ENCODE peak calls at places on chromosomes 5 and 9, in ten cellular contexts. N, P, K, X, G, H, J, W, C and S are unnamed samples.

GRCh38 chr5:134245101-134245604 is 19.3 kb upstream of the PPP2CA start:
- DNase-seq in C (no peak), X (no peak), H (no peak), P (peak; percentile 73), W (peak; percentile 75), K (no peak), J (no peak), G (peak; percentile 85), N (no peak), S (no peak)

GRCh38 chr9:27426717-27427645 is 97.1 kb upstream of the IFNK start:
- DNase-seq in G (peak; percentile 9), K (no peak), C (no peak), X (no peak), P (peak; percentile 59), J (no peak), W (no peak), H (no peak), N (no peak), S (no peak)

GRCh38 chr9:20740929-20741582 is 57.0 kb downstream of the FOCAD start:
- DNase-seq in W (no peak), X (no peak), C (no peak), H (no peak), G (no peak), J (no peak), P (no peak), N (no peak), K (no peak), S (no peak)

GRCh38 chr9:79134654-79135053 is 437.1 kb upstream of the TLE4 start:
- DNase-seq in P (no peak), W (no peak), H (no peak), X (no peak), K (no peak), G (peak; percentile 37), N (no peak), J (no peak), C (no peak), S (no peak)

GRCh38 chr9:84711936-84712335 is 42.4 kb downstream of the NTRK2 start:
- DNase-seq in H (peak; percentile 30), P (peak; percentile 14), J (no peak), K (no peak), W (no peak), G (peak; percentile 1), N (no peak), C (peak; percentile 53), X (no peak), S (peak; percentile 21)

GRCh38 chr9:122261469-122261881 is 3.2 kb downstream of the RBM18 start:
- DNase-seq in H (peak; percentile 54), X (no peak), W (peak; percentile 71), N (peak; percentile 32), K (peak; percentile 35), G (peak; percentile 75), J (peak; percentile 61), P (peak; percentile 72), C (peak; percentile 61), S (peak; percentile 72)

GRCh38 chr5:32692066-32692746 is 18.9 kb upstream of the NPR3 start:
- DNase-seq in G (peak; percentile 83), N (no peak), J (no peak), P (peak; percentile 28), X (no peak), H (no peak), K (no peak), C (no peak), W (peak; percentile 60), S (no peak)

GRCh38 chr9:80664327-80665210 is 1024.8 kb downstream of the TLE1 start:
- DNase-seq in C (no peak), J (no peak), P (peak; percentile 11), K (no peak), N (no peak), X (no peak), H (no peak), W (no peak), G (peak; percentile 41), S (no peak)

GRCh38 chr5:95543017-95543705 is 11.6 kb downstream of the SKIC3 start:
- DNase-seq in N (no peak), K (no peak), J (no peak), P (no peak), W (peak; percentile 33), G (peak; percentile 17), X (no peak), H (no peak), C (no peak), S (no peak)

GRCh38 chr9:114089206-114089840 is 9.8 kb downstream of the KIF12 start:
- DNase-seq in C (no peak), H (no peak), G (no peak), N (no peak), K (no peak), X (no peak), J (no peak), W (no peak), P (no peak), S (no peak)

GRCh38 chr9:12702160-12702758 is 9.1 kb downstream of the TYRP1 start:
- DNase-seq in K (no peak), N (no peak), X (no peak), H (no peak), J (peak; percentile 9), P (peak; percentile 76), W (peak; percentile 87), C (no peak), G (peak; percentile 78), S (peak; percentile 19)

GRCh38 chr5:135211083-135211790 is 177.2 kb upstream of the PITX1 start:
- DNase-seq in H (no peak), N (no peak), G (no peak), X (no peak), W (peak; percentile 40), C (no peak), P (no peak), K (no peak), J (no peak), S (no peak)

GRCh38 chr9:18849910-18850677 is 182.9 kb downstream of the SAXO1 start:
- DNase-seq in P (no peak), W (no peak), N (no peak), H (no peak), K (no peak), G (no peak), J (no peak), C (no peak), X (no peak), S (no peak)

DNA sequence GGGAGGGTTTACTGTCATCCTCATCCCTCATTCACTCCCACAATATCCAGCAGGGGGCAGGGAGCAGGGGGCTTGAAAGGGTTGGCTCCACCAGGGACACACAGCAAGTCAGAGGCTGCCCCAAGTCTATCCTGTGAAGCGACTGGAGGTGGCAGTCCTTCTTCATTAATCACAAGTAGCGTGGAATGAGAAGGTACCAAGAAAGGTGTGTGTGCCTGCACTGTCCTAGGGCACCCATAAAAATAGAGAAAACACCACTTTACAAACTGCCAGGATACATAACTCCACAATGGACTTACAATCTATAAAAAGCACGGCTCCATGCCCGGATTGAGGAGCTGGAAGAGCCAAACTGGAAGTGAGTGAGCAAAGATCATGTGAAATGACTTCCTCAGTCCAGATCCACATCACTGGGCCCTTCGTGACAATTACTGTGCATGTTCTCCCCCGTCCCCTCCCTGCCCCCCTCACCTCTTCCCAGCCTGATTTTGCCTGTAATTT is 183.9 kb downstream of the SLIT3 start:
- DNase-seq in J (no peak), P (peak; percentile 8), N (peak; percentile 42), G (no peak), X (no peak), H (no peak), K (no peak), W (no peak), C (no peak), S (peak; percentile 12)
- TF ChIP-seq CTCF in J (peak; percentile 10), P (peak; percentile 14), N (peak; percentile 22), G (no peak), X (no peak), H (no peak), K (peak; percentile 48), W (no peak), C (no peak), S (no peak)

GRCh38 chr9:99299214-99300102 is 77.4 kb downstream of the SEC61B start:
- DNase-seq in N (no peak), G (peak; percentile 67), C (no peak), J (no peak), H (no peak), W (peak; percentile 77), X (no peak), K (no peak), P (peak; percentile 77), S (no peak)
- TF ChIP-seq CTCF in N (no peak), G (peak; percentile 47), C (no peak), J (peak; percentile 39), H (no peak), W (peak; percentile 25), X (no peak), K (peak; percentile 54), P (peak; percentile 27), S (peak; percentile 23)

GRCh38 chr9:82903503-82903902 is 159.4 kb downstream of the RASEF start:
- DNase-seq in K (no peak), W (no peak), C (no peak), N (no peak), P (no peak), H (no peak), G (no peak), X (no peak), J (no peak), S (no peak)
- TF ChIP-seq CTCF in K (no peak), W (no peak), C (no peak), N (no peak), P (no peak), H (no peak), G (peak; percentile 37), X (no peak), J (no peak), S (no peak)

GRCh38 chr9:76697554-76697953 is 66.7 kb upstream of the PCA3 start:
- DNase-seq in P (no peak), C (no peak), G (peak; percentile 18), N (no peak), X (no peak), J (no peak), H (no peak), W (no peak), K (no peak), S (no peak)

GRCh38 chr9:76701441-76702031 is 62.7 kb upstream of the PCA3 start:
- DNase-seq in P (peak; percentile 46), X (no peak), N (no peak), G (no peak), W (no peak), K (no peak), C (no peak), J (no peak), H (no peak), S (no peak)

GRCh38 chr9:76697110-76697509 is 67.1 kb upstream of the PCA3 start:
- DNase-seq in G (no peak), C (no peak), K (no peak), P (no peak), J (no peak), X (no peak), N (no peak), H (no peak), W (no peak), S (no peak)

GRCh38 chr9:76700916-76701315 is 63.3 kb upstream of the PCA3 start:
- DNase-seq in G (no peak), J (no peak), H (no peak), C (no peak), K (no peak), W (no peak), X (no peak), P (no peak), N (no peak), S (no peak)

DNA sequence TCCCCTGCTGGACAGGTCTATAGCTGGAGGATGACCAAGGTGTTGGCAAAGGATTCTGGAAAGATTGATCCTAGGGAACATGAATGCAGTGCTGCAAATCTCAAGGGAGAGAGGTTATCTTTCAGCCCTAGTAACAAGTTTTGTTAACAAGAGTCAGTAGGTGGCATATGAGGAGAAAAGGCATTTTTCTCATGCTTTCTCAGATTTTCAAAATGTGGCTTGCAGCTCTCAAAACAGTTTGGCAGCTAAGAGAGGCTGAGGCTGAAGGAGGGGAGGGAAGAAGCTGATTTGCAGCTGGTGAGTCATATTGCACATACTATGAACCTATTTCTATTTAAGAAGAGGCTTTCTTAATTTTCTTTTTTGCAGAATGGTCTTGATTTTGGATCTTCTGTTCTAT is 64.3 kb upstream of the PCA3 start:
- DNase-seq in N (no peak), H (no peak), P (peak; percentile 77), J (no peak), X (no peak), W (peak; percentile 75), K (no peak), C (no peak), G (peak; percentile 86), S (no peak)
- TF ChIP-seq CTCF in N (no peak), H (no peak), P (peak; percentile 12), J (no peak), X (no peak), W (peak; percentile 19), K (no peak), C (no peak), G (peak; percentile 18), S (no peak)